ENCODE peak calls at places on chromosome 9, in seven cellular contexts. O is heart right ventricle; F is left ventricle myocardium inferior; N is A549; V is brain microvascular endothelial cell; H is tibial nerve; G is effector memory CD4-positive, alpha-beta T cell. L is an unnamed sample.

GRCh38 chr9:114446036-114446435 is 58.3 kb upstream of the AKNA start:
- DNase-seq in O (no peak), F (no peak), N (no peak), V (peak), H (no peak), G (no peak), L (no peak)

GRCh38 chr9:7912037-7912535 is 112.5 kb upstream of the DMAC1 start:
- DNase-seq in O (no peak), F (no peak), N (no peak), V (no peak), H (no peak), G (no peak), L (no peak)

GRCh38 chr9:89359018-89359417 is 40.7 kb downstream of the SECISBP2 start:
- DNase-seq in O (no peak), F (no peak), N (no peak), V (no peak), H (no peak), G (no peak), L (no peak)

GRCh38 chr9:134055981-134056461 is 11.8 kb downstream of the BRD3 start:
- DNase-seq in O (peak), F (peak), N (peak), V (no peak), H (peak), G (no peak), L (no peak)

GRCh38 chr9:13487498-13487897 is 208.0 kb upstream of the MPDZ start:
- DNase-seq in O (no peak), F (no peak), N (no peak), V (no peak), H (no peak), G (no peak), L (no peak)

GRCh38 chr9:80866576-80867227 is 822.6 kb downstream of the TLE1 start:
- DNase-seq in O (no peak), F (no peak), N (no peak), V (peak), H (no peak), G (no peak), L (no peak)

GRCh38 chr9:80592413-80592812 is 1020.6 kb downstream of the TLE4 start:
- DNase-seq in O (no peak), F (no peak), N (no peak), V (no peak), H (no peak), G (no peak), L (no peak)

GRCh38 chr9:93094294-93095204 is 1.5 kb upstream of the CARD19 start:
- DNase-seq in O (peak), F (peak), N (no peak), V (no peak), H (peak), G (no peak), L (peak)

GRCh38 chr9:17134843-17135577 is at the start of gene CNTLN:
- DNase-seq in O (peak), F (peak), N (peak), V (peak), H (peak), G (no peak), L (no peak)

GRCh38 chr9:85453850-85454249 is 287.9 kb downstream of the AGTPBP1 start:
- DNase-seq in O (no peak), F (peak), N (no peak), V (no peak), H (no peak), G (no peak), L (no peak)

GRCh38 chr9:61666849-61667371 is 477.1 kb downstream of the SPATA31A7 start:
- DNase-seq in O (no peak), F (no peak), N (no peak), V (no peak), H (no peak), G (no peak), L (no peak)

GRCh38 chr9:133367778-133368177 is 8.1 kb downstream of the SURF4 start:
- DNase-seq in O (no peak), F (no peak), N (no peak), V (no peak), H (no peak), G (no peak), L (no peak)

GRCh38 chr9:23825700-23826099 is 340 bp downstream of the ELAVL2 start:
- DNase-seq in O (no peak), F (no peak), N (no peak), V (no peak), H (no peak), G (no peak), L (no peak)

GRCh38 chr9:114318416-114318815 is 4.5 kb upstream of the ORM1 start:
- DNase-seq in O (no peak), F (no peak), N (no peak), V (no peak), H (no peak), G (no peak), L (no peak)

GRCh38 chr9:4713849-4714248 is 27.2 kb downstream of the AK3 start:
- DNase-seq in O (no peak), F (no peak), N (no peak), V (no peak), H (no peak), G (no peak), L (no peak)

GRCh38 chr9:129319076-129319937 is 141.2 kb upstream of the IER5L start:
- DNase-seq in O (no peak), F (no peak), N (no peak), V (no peak), H (no peak), G (no peak), L (no peak)

GRCh38 chr9:109604036-109604600 is 106.0 kb upstream of the PTPN3 start:
- DNase-seq in O (no peak), F (no peak), N (no peak), V (no peak), H (no peak), G (no peak), L (no peak)

GRCh38 chr9:117448066-117448465 is 33.2 kb upstream of the ASTN2 start:
- DNase-seq in O (no peak), F (no peak), N (no peak), V (no peak), H (no peak), G (no peak), L (no peak)

GRCh38 chr9:89383030-89383720 is 64.9 kb downstream of the SECISBP2 start:
- DNase-seq in O (no peak), F (no peak), N (no peak), V (no peak), H (no peak), G (no peak), L (no peak)

GRCh38 chr9:115035872-115036612 is 81.9 kb downstream of the TNC start:
- DNase-seq in O (no peak), F (no peak), N (no peak), V (peak), H (peak), G (no peak), L (no peak)

GRCh38 chr9:38405841-38406240 is 13.3 kb downstream of the ALDH1B1 start:
- DNase-seq in O (no peak), F (no peak), N (no peak), V (no peak), H (no peak), G (no peak), L (no peak)

GRCh38 chr9:79661926-79662552 is 90.3 kb downstream of the TLE4 start:
- DNase-seq in O (no peak), F (no peak), N (no peak), V (no peak), H (no peak), G (no peak), L (no peak)

GRCh38 chr9:17588395-17588794 is 9.5 kb downstream of the SH3GL2 start:
- DNase-seq in O (no peak), F (no peak), N (no peak), V (no peak), H (no peak), G (no peak), L (no peak)

DNA sequence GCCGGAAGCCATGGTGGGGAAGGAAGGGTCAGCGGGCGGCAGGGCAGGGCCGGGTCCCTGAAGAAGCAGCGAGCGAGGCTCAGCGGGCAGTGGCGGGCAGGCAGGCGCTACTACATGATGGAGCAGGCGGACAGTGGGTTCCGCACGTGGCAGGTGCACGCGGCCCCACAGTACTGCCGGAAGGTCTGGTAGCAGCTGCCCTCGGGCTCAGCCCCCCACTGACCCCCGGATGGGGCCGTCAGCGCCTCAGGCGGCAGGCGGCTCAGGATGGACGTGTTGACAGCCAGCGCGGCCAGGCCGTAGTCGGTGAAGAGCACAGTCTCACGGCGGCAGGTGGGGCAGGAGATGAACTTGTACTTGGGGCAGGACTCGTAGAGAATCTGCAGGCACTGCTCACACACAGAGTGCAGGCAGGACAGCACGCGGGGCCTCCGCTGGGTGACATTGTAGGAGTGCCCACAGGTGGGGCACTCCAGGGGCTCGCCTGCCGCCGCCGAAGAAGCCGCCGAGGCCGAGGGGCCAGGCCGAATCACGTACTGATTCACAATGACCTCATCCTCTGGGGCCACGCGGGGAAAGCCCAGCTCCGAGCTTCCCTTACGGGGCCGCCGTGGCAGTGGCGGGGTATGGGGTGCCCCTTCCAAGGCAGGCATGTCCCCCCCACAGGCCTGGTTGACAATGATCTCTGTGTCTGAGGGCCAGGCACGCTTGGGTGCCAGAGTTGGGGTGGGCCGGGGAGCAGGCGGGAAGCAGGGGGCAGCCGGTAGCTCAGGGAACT is 1.5 kb downstream of the RNF208 start:
- DNase-seq in O (no peak), F (no peak), N (no peak), V (no peak), H (no peak), G (no peak), L (no peak)
- H3K27ac ChIP-seq in O (no peak), F (peak), N (no peak), V (no peak), H (peak), G (no peak), L (no peak)

GRCh38 chr9:131668057-131668438 is 71.8 kb downstream of the RAPGEF1 start:
- DNase-seq in O (no peak), F (no peak), N (no peak), V (no peak), H (no peak), G (no peak), L (no peak)

GRCh38 chr9:131670247-131670681 is 69.6 kb downstream of the RAPGEF1 start:
- DNase-seq in O (peak), F (peak), N (no peak), V (no peak), H (peak), G (no peak), L (peak)

GRCh38 chr9:131669234-131670172 is 70.4 kb downstream of the RAPGEF1 start:
- DNase-seq in O (no peak), F (no peak), N (no peak), V (no peak), H (no peak), G (no peak), L (no peak)

GRCh38 chr9:131667576-131667975 is 72.3 kb downstream of the RAPGEF1 start:
- DNase-seq in O (no peak), F (no peak), N (no peak), V (peak), H (no peak), G (peak), L (peak)

DNA sequence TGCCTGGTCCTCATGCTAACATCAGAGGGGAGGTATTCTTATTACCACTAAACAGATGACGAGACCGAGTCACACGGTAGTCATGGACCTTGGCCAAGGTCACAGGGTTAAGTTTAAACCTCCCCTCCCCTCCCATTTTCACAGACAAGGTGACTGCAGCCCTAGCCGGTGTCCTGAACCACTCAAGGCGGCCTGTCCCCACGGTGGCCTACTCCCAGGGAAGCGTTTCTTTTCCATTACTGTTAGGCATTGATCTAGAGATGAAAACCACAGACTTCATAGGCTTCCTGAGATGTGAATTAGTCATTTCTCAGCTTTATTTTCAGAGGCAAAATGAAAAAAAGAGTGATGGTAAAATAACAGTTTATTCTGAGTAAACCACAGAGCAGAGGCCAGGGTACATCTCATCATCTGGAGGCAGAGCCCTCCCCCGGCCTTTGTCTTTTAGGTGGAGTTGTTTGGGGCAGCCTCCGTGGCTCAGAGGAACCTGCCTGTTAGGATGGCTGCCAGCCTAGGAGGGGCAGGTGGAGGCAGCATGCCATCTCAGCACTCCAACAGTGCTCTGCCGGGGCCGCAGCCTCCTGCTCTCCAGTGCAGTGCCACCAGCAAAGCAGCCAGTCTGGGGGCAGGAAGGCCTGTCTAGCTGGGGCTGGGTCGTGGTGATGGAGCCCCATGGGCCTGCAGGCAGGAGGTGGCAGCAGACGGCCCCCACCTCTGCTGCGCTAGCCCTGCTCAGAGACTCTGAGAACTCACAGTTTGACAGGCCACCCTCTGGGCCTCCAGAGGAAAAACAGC is 71.2 kb downstream of the RAPGEF1 start:
- DNase-seq in O (no peak), F (no peak), N (no peak), V (peak), H (no peak), G (peak), L (peak)
- H3K27ac ChIP-seq in O (peak), F (peak), N (peak), V (peak), H (peak), G (peak), L (peak)

GRCh38 chr9:2017209-2017458 is 2.0 kb downstream of the SMARCA2 start:
- DNase-seq in O (no peak), F (no peak), N (no peak), V (no peak), H (peak), G (no peak), L (no peak)
- H3K27ac ChIP-seq in O (peak), F (peak), N (peak), V (peak), H (peak), G (peak), L (peak)

GRCh38 chr9:76373777-76374474 is 20.3 kb downstream of the RFK start:
- DNase-seq in O (no peak), F (no peak), N (no peak), V (no peak), H (no peak), G (no peak), L (no peak)
- H3K27ac ChIP-seq in O (no peak), F (peak), N (peak), V (no peak), H (no peak), G (no peak), L (no peak)

GRCh38 chr9:90741036-90741435 is 60.6 kb upstream of the SYK start:
- DNase-seq in O (no peak), F (no peak), N (no peak), V (no peak), H (no peak), G (no peak), L (no peak)
- H3K27ac ChIP-seq in O (no peak), F (no peak), N (no peak), V (no peak), H (no peak), G (no peak), L (no peak)

GRCh38 chr9:104983491-104983890 is 55.5 kb upstream of the ABCA1 start:
- DNase-seq in O (no peak), F (no peak), N (no peak), V (no peak), H (no peak), G (no peak), L (no peak)
- H3K27ac ChIP-seq in O (no peak), F (no peak), N (no peak), V (no peak), H (peak), G (no peak), L (no peak)

GRCh38 chr9:99103054-99103453 is 1.9 kb upstream of the TGFBR1 start:
- DNase-seq in O (no peak), F (no peak), N (peak), V (no peak), H (no peak), G (no peak), L (no peak)

GRCh38 chr9:99104459-99105151 is at the start of gene TGFBR1:
- DNase-seq in O (peak), F (peak), N (peak), V (peak), H (peak), G (peak), L (peak)

GRCh38 chr9:99103505-99103904 is 1.4 kb upstream of the TGFBR1 start:
- DNase-seq in O (no peak), F (no peak), N (peak), V (no peak), H (no peak), G (no peak), L (no peak)

GRCh38 chr9:99105152-99106043 is 485 bp downstream of the TGFBR1 start:
- DNase-seq in O (peak), F (peak), N (peak), V (peak), H (peak), G (peak), L (peak)

GRCh38 chr9:99103909-99104458 is 929 bp upstream of the TGFBR1 start:
- DNase-seq in O (peak), F (peak), N (peak), V (peak), H (peak), G (no peak), L (no peak)
- H3K27ac ChIP-seq in O (peak), F (peak), N (peak), V (peak), H (peak), G (peak), L (peak)

GRCh38 chr9:135091545-135091944 is 4.1 kb downstream of the OLFM1 start:
- DNase-seq in O (no peak), F (no peak), N (no peak), V (no peak), H (no peak), G (no peak), L (no peak)

GRCh38 chr9:135093111-135093510 is 5.6 kb downstream of the OLFM1 start:
- DNase-seq in O (no peak), F (no peak), N (no peak), V (no peak), H (no peak), G (no peak), L (no peak)

GRCh38 chr9:135096408-135096885 is 9.0 kb downstream of the OLFM1 start:
- DNase-seq in O (no peak), F (no peak), N (no peak), V (no peak), H (no peak), G (no peak), L (no peak)

GRCh38 chr9:135095470-135096407 is 8.3 kb downstream of the OLFM1 start:
- DNase-seq in O (no peak), F (no peak), N (no peak), V (no peak), H (no peak), G (no peak), L (no peak)

GRCh38 chr9:135093911-135094584 is 6.6 kb downstream of the OLFM1 start:
- DNase-seq in O (no peak), F (no peak), N (no peak), V (no peak), H (no peak), G (no peak), L (no peak)
- H3K27ac ChIP-seq in O (no peak), F (no peak), N (no peak), V (no peak), H (no peak), G (no peak), L (no peak)

GRCh38 chr9:98328770-98329169 is 73.3 kb upstream of the TBC1D2 start:
- DNase-seq in O (no peak), F (no peak), N (no peak), V (no peak), H (no peak), G (no peak), L (no peak)
- H3K27ac ChIP-seq in O (no peak), F (no peak), N (no peak), V (no peak), H (no peak), G (no peak), L (no peak)

L was measured in CD4-positive, alpha-beta memory T cell.